ENCODE peak calls at places on chromosomes 12 and 14, in four cellular contexts. One of them, this sample, is unnamed.

GRCh38 chr14:63046339-63047268 is 1.3 kb upstream of the KCNH5 start:
- DNase-seq in GF-D8: no peak
- DNase-seq in substantia nigra: no peak
- DNase-seq in H9: peak
- DNase-seq in this sample: no peak

GRCh38 chr12:81022531-81022930 is 55.3 kb upstream of the ACSS3 start:
- DNase-seq in H9: no peak
- DNase-seq in GF-D8: no peak
- DNase-seq in substantia nigra: no peak
- DNase-seq in this sample: no peak

GRCh38 chr12:49297695-49298060 is 2.7 kb downstream of the PRPH start:
- DNase-seq in GF-D8: no peak
- DNase-seq in H9: no peak
- DNase-seq in substantia nigra: no peak
- DNase-seq in this sample: no peak

GRCh38 chr12:857611-858010 is 91.9 kb downstream of the RAD52 start:
- DNase-seq in GF-D8: no peak
- DNase-seq in substantia nigra: no peak
- DNase-seq in H9: no peak
- DNase-seq in this sample: no peak

GRCh38 chr12:91307957-91308705 is 125.5 kb upstream of the DCN start:
- DNase-seq in GF-D8: no peak
- DNase-seq in substantia nigra: no peak
- DNase-seq in H9: no peak
- DNase-seq in this sample: no peak

GRCh38 chr12:45130881-45131281 is 80.0 kb upstream of the DBX2 start:
- DNase-seq in H9: peak
- DNase-seq in GF-D8: peak
- DNase-seq in substantia nigra: peak
- DNase-seq in this sample: no peak

GRCh38 chr12:14892726-14893442 is 7.2 kb upstream of the MGP start:
- DNase-seq in GF-D8: no peak
- DNase-seq in H9: no peak
- DNase-seq in substantia nigra: peak
- DNase-seq in this sample: no peak

GRCh38 chr12:2299207-2299606 is 246.4 kb downstream of the CACNA1C start:
- DNase-seq in substantia nigra: no peak
- DNase-seq in GF-D8: no peak
- DNase-seq in H9: no peak
- DNase-seq in this sample: no peak

GRCh38 chr12:113727651-113728061 is 238.5 kb downstream of the RBM19 start:
- DNase-seq in substantia nigra: no peak
- DNase-seq in H9: no peak
- DNase-seq in GF-D8: no peak
- DNase-seq in this sample: no peak

GRCh38 chr12:482061-482460 is 22.3 kb downstream of the B4GALNT3 start:
- DNase-seq in GF-D8: no peak
- DNase-seq in substantia nigra: no peak
- DNase-seq in H9: peak
- DNase-seq in this sample: no peak

GRCh38 chr14:77485901-77486678 is 12.5 kb downstream of the ISM2 start:
- DNase-seq in H9: no peak
- DNase-seq in GF-D8: no peak
- DNase-seq in substantia nigra: no peak
- DNase-seq in this sample: no peak